ENCODE peak calls at places on chromosome 5, in four cellular contexts. One of them, this sample, is unnamed.

GRCh38 chr5:108521841-108522506 is 140.1 kb upstream of the FBXL17 start:
- DNase-seq in H1: no peak
- DNase-seq in mesenchymal stem cell: peak; percentile 80
- DNase-seq in neuronal stem cell: peak; percentile 58
- DNase-seq in this sample: peak; percentile 82

GRCh38 chr5:86679529-86679928 is 61.8 kb downstream of the COX7C start:
- DNase-seq in neuronal stem cell: peak; percentile 9
- DNase-seq in mesenchymal stem cell: peak; percentile 78
- DNase-seq in H1: no peak
- DNase-seq in this sample: no peak

GRCh38 chr5:131863700-131864099 is 66.9 kb upstream of the FNIP1 start:
- DNase-seq in H1: no peak
- DNase-seq in mesenchymal stem cell: no peak
- DNase-seq in neuronal stem cell: no peak
- DNase-seq in this sample: no peak

GRCh38 chr5:95583992-95584391 is 29.1 kb downstream of the ARSK start:
- DNase-seq in mesenchymal stem cell: no peak
- DNase-seq in H1: no peak
- DNase-seq in neuronal stem cell: no peak
- DNase-seq in this sample: no peak

GRCh38 chr5:81232449-81233079 is 558 bp upstream of the CKMT2 start:
- DNase-seq in neuronal stem cell: no peak
- DNase-seq in H1: peak; percentile 53
- DNase-seq in mesenchymal stem cell: peak; percentile 24
- DNase-seq in this sample: peak; percentile 75

GRCh38 chr5:53361708-53362107 is 118.7 kb upstream of the FST start:
- DNase-seq in H1: no peak
- DNase-seq in neuronal stem cell: no peak
- DNase-seq in mesenchymal stem cell: no peak
- DNase-seq in this sample: no peak

GRCh38 chr5:84181093-84181492 is 203.6 kb downstream of the EDIL3 start:
- DNase-seq in neuronal stem cell: no peak
- DNase-seq in mesenchymal stem cell: peak; percentile 13
- DNase-seq in H1: no peak
- DNase-seq in this sample: no peak

GRCh38 chr5:61866930-61867329 is 439.1 kb upstream of the KIF2A start:
- DNase-seq in H1: no peak
- DNase-seq in neuronal stem cell: no peak
- DNase-seq in mesenchymal stem cell: peak; percentile 69
- DNase-seq in this sample: no peak

GRCh38 chr5:18744990-18745590 is 1110.8 kb downstream of the TAF11L14 start:
- DNase-seq in H1: no peak
- DNase-seq in mesenchymal stem cell: no peak
- DNase-seq in neuronal stem cell: no peak
- DNase-seq in this sample: peak; percentile 13

GRCh38 chr5:32413466-32414263 is 30.9 kb downstream of the ZFR start:
- DNase-seq in neuronal stem cell: no peak
- DNase-seq in mesenchymal stem cell: no peak
- DNase-seq in H1: no peak
- DNase-seq in this sample: no peak

GRCh38 chr5:39547548-39548154 is 122.9 kb upstream of the DAB2 start:
- DNase-seq in neuronal stem cell: peak; percentile 41
- DNase-seq in H1: no peak
- DNase-seq in mesenchymal stem cell: peak; percentile 71
- DNase-seq in this sample: peak; percentile 89

GRCh38 chr5:146041180-146041789 is 64.1 kb downstream of the PLAC8L1 start:
- DNase-seq in mesenchymal stem cell: peak; percentile 9
- DNase-seq in H1: no peak
- DNase-seq in neuronal stem cell: no peak
- DNase-seq in this sample: peak; percentile 57

GRCh38 chr5:127337876-127338275 is 47.3 kb downstream of the MEGF10 start:
- DNase-seq in H1: no peak
- DNase-seq in mesenchymal stem cell: no peak
- DNase-seq in neuronal stem cell: no peak
- DNase-seq in this sample: no peak

GRCh38 chr5:17794201-17794600 is 159.9 kb downstream of the TAF11L14 start:
- DNase-seq in mesenchymal stem cell: no peak
- DNase-seq in H1: no peak
- DNase-seq in neuronal stem cell: no peak
- DNase-seq in this sample: no peak

GRCh38 chr5:103582364-103582763 is 19.8 kb upstream of the NUDT12 start:
- DNase-seq in mesenchymal stem cell: peak; percentile 52
- DNase-seq in neuronal stem cell: peak; percentile 37
- DNase-seq in H1: no peak
- DNase-seq in this sample: peak; percentile 67

GRCh38 chr5:132456553-132457361 is 33.8 kb downstream of the IRF1 start:
- DNase-seq in mesenchymal stem cell: peak; percentile 45
- DNase-seq in H1: no peak
- DNase-seq in neuronal stem cell: no peak
- DNase-seq in this sample: no peak

GRCh38 chr5:132394681-132395259 is 25.3 kb downstream of the SLC22A5 start:
- DNase-seq in mesenchymal stem cell: no peak
- DNase-seq in neuronal stem cell: no peak
- DNase-seq in H1: no peak
- DNase-seq in this sample: no peak

GRCh38 chr5:28328691-28329090 is 1290.3 kb upstream of the CDH9 start:
- DNase-seq in mesenchymal stem cell: no peak
- DNase-seq in H1: no peak
- DNase-seq in neuronal stem cell: no peak
- DNase-seq in this sample: no peak

GRCh38 chr5:157603333-157604190 is 28.0 kb upstream of the ADAM19 start:
- DNase-seq in mesenchymal stem cell: peak; percentile 63
- DNase-seq in H1: no peak
- DNase-seq in neuronal stem cell: no peak
- DNase-seq in this sample: no peak

GRCh38 chr5:128579111-128579510 is 41.1 kb upstream of the FBN2 start:
- DNase-seq in mesenchymal stem cell: peak; percentile 27
- DNase-seq in neuronal stem cell: no peak
- DNase-seq in H1: no peak
- DNase-seq in this sample: peak; percentile 71

GRCh38 chr5:91127682-91128081 is 255.4 kb downstream of the ARRDC3 start:
- DNase-seq in mesenchymal stem cell: no peak
- DNase-seq in H1: no peak
- DNase-seq in neuronal stem cell: no peak
- DNase-seq in this sample: no peak

GRCh38 chr5:154251529-154251928 is 61.0 kb downstream of the GALNT10 start:
- DNase-seq in mesenchymal stem cell: no peak
- DNase-seq in H1: no peak
- DNase-seq in neuronal stem cell: no peak
- DNase-seq in this sample: no peak

GRCh38 chr5:37717613-37718431 is 122.0 kb downstream of the GDNF start:
- DNase-seq in H1: no peak
- DNase-seq in neuronal stem cell: no peak
- DNase-seq in mesenchymal stem cell: peak; percentile 92
- DNase-seq in this sample: no peak

GRCh38 chr5:169521366-169521983 is 62.1 kb upstream of the SPDL1 start:
- DNase-seq in H1: no peak
- DNase-seq in neuronal stem cell: no peak
- DNase-seq in mesenchymal stem cell: no peak
- DNase-seq in this sample: no peak

DNA sequence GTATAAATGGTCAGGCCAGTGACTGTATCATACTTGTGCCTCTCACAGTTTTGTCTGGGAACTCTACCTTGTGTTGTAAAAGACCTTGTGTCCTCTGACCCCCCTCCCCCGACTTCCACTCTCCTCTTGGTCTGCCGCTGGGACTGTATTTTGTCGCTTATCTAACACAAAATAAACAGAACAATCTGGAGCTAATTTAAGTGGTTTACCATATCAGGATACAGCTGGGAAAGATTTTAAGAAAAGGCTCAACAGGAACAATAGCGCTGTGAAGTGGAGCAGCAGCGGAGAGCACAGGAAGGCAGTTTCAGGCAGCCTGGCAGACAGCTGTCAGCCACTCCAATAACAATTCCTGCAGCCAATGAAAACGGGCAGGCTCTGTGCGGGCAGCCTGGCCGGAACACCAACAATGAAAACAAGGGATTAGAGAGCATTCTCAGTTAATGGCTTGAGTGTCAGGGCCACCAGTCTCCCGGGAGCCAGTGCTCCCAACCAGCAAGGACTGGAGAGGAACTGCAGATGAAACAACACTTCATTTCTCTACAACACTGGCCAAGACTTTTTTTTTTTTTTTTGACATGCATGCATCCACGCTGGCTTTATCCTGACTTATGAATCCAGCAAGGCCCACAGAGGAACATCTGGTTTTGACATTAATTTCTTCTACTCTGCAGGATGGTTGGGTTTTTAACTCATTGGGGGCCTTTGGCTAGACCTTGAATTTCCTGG is 76.8 kb downstream of the ARSB start:
- DNase-seq in mesenchymal stem cell: peak; percentile 70
- DNase-seq in H1: no peak
- DNase-seq in neuronal stem cell: peak; percentile 49
- DNase-seq in this sample: no peak
- H3K4me3 ChIP-seq in mesenchymal stem cell: peak overlapping the region; percentile 73
- H3K4me3 ChIP-seq in H1: no peak overlapping the region
- H3K4me3 ChIP-seq in neuronal stem cell: peak overlapping the region; percentile 36
- H3K4me3 ChIP-seq in this sample: no peak overlapping the region

GRCh38 chr5:67417839-67418238 is 221.2 kb upstream of the CD180 start:
- DNase-seq in neuronal stem cell: no peak
- DNase-seq in mesenchymal stem cell: no peak
- DNase-seq in H1: no peak
- DNase-seq in this sample: no peak
- H2BK12ac ChIP-seq in neuronal stem cell: no peak overlapping the region
- H2BK12ac ChIP-seq in mesenchymal stem cell: no peak overlapping the region
- H2BK12ac ChIP-seq in H1: no peak overlapping the region
- H2BK12ac ChIP-seq in this sample: no peak overlapping the region

GRCh38 chr5:137470921-137471220 is 28.3 kb downstream of the SPOCK1 start:
- DNase-seq in H1: no peak
- DNase-seq in neuronal stem cell: no peak
- DNase-seq in mesenchymal stem cell: no peak
- DNase-seq in this sample: no peak

GRCh38 chr5:137465930-137466329 is 33.2 kb downstream of the SPOCK1 start:
- DNase-seq in H1: no peak
- DNase-seq in neuronal stem cell: no peak
- DNase-seq in mesenchymal stem cell: no peak
- DNase-seq in this sample: no peak

GRCh38 chr5:137466888-137467287 is 32.2 kb downstream of the SPOCK1 start:
- DNase-seq in neuronal stem cell: no peak
- DNase-seq in H1: no peak
- DNase-seq in mesenchymal stem cell: no peak
- DNase-seq in this sample: no peak

DNA sequence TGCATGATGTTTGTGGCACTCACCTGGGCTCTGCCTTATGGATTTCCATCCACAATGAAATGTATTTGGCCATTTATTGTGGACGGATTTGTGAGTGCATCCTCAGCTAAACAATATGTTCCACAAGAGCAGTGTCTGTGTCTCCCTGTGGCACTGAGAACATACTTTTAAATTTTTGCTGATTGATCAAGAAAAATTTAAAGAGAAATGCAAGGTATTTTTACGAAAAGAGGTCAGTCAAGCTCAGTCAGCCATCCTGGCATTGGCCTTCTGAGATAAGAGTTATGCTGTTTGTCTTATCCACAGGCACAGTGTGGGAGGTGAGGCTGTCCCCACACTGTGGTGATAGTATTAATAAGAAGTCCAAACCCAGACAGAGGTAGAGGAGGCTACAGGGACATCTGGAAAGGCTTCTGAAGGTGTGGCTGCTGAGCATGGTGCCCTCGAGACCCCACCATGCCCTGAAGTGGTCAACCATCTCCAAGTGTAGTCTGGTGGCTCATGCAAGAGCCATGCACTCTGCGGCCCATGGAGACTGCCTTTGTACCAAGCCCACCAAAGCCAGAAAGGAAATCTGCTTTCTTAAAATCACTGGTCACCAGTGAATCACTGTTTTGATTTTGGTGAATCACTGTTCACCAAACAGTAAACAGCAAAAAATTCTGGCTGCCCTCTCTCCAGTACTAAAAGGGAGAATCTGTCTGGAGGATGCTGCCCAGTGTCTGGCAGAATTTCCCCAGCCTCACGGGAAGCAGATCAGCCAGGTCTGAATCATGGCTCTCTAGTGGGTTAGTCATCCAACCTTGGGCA is 28.8 kb downstream of the SPOCK1 start:
- DNase-seq in neuronal stem cell: no peak
- DNase-seq in mesenchymal stem cell: no peak
- DNase-seq in H1: no peak
- DNase-seq in this sample: peak; percentile 37
- H3K4me3 ChIP-seq in neuronal stem cell: no peak overlapping the region
- H3K4me3 ChIP-seq in mesenchymal stem cell: peak overlapping the region; percentile 28
- H3K4me3 ChIP-seq in H1: no peak overlapping the region
- H3K4me3 ChIP-seq in this sample: no peak overlapping the region

GRCh38 chr5:43773032-43773830 is 170.3 kb downstream of the NNT start:
- DNase-seq in H1: no peak
- DNase-seq in mesenchymal stem cell: peak; percentile 31
- DNase-seq in neuronal stem cell: no peak
- DNase-seq in this sample: peak; percentile 84
- H2BK12ac ChIP-seq in H1: no peak overlapping the region
- H2BK12ac ChIP-seq in mesenchymal stem cell: peak overlapping the region; percentile 66
- H2BK12ac ChIP-seq in neuronal stem cell: no peak overlapping the region
- H2BK12ac ChIP-seq in this sample: peak overlapping the region; percentile 91

DNA sequence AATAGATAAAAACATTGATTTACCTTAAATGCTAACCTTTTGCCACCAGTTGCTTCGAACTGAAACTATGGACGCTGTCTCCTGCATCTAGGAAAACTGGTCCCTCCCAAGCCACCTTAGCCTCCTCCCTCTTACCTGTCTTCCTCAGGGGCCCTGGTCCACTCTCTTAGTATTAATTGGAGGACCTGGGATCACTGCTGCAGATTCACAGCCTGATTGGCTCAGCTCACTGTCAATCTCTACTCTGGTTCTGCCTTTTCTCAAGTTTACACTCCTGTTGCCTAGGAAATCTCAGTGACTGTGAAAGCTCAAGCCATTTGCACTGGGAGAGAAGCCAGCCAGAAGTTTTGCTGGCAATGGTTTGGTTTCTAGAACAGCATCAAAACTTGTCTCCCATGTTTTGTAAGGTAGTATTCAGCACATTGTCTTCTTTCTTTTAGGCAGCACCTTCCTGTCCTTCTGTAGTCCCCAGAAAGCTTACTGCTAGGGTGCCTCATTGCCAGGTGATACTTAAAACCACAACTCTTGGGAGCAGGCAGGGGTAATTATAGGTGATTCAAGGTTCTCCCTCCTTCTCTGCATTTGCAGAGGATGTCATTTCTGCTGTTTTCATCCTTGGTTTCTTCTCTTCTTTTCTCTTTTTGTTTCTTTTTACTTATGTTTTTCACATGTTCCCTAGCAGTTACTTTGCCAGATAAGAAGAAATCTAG is at the start of gene CAPSL:
- DNase-seq in neuronal stem cell: peak; percentile 74
- DNase-seq in mesenchymal stem cell: peak; percentile 87
- DNase-seq in H1: peak; percentile 70
- DNase-seq in this sample: peak; percentile 39
- H3K4me3 ChIP-seq in neuronal stem cell: no peak within 1 kb of the TSS
- H3K4me3 ChIP-seq in mesenchymal stem cell: no peak within 1 kb of the TSS
- H3K4me3 ChIP-seq in H1: no peak within 1 kb of the TSS
- H3K4me3 ChIP-seq in this sample: no peak within 1 kb of the TSS

GRCh38 chr5:135156715-135157404 is 122.8 kb upstream of the PITX1 start:
- DNase-seq in neuronal stem cell: no peak
- DNase-seq in mesenchymal stem cell: no peak
- DNase-seq in H1: no peak
- DNase-seq in this sample: no peak
- H2BK12ac ChIP-seq in neuronal stem cell: no peak overlapping the region
- H2BK12ac ChIP-seq in mesenchymal stem cell: no peak overlapping the region
- H2BK12ac ChIP-seq in H1: no peak overlapping the region
- H2BK12ac ChIP-seq in this sample: no peak overlapping the region

This sample was measured in trophoblast cell.